ENCODE peak calls at places on chromosomes 2 and 18, in nine cellular contexts. U is transverse colon, B is prostate gland, I is K562, T is spleen, Q is stomach, M is breast epithelium, J is endothelial cell of umbilical vein, O is GM12891. K is an unnamed sample.

GRCh38 chr2:146927080-146927714 is 917.6 kb upstream of the ACVR2A start:
- DNase-seq in B (peak), M (peak), T (no peak), U (peak), O (no peak), Q (peak), I (no peak), J (peak), K (no peak)

GRCh38 chr2:37858197-37858711 is 66.8 kb upstream of the RMDN2 start:
- DNase-seq in I (no peak), J (no peak), M (peak), B (no peak), T (no peak), Q (no peak), O (no peak), U (peak), K (peak)

GRCh38 chr18:30489890-30490643 is 552.5 kb downstream of the DSC3 start:
- DNase-seq in Q (no peak), B (no peak), T (no peak), O (no peak), M (no peak), J (no peak), I (no peak), U (no peak), K (no peak)

GRCh38 chr2:96491860-96492497 is 13.2 kb downstream of the NEURL3 start:
- DNase-seq in T (no peak), J (no peak), U (no peak), M (no peak), Q (no peak), I (no peak), B (no peak), O (no peak), K (no peak)

GRCh38 chr2:47494267-47495130 is 91.5 kb downstream of the MSH2 start:
- DNase-seq in M (no peak), U (no peak), I (no peak), J (no peak), B (no peak), Q (no peak), T (no peak), O (no peak), K (no peak)

GRCh38 chr2:237541242-237541641 is 25.1 kb upstream of the PRLH start:
- DNase-seq in M (no peak), U (no peak), O (no peak), B (no peak), Q (no peak), J (no peak), T (peak), I (no peak), K (no peak)

GRCh38 chr2:45380131-45380836 is 230.8 kb downstream of the SRBD1 start:
- DNase-seq in Q (no peak), U (no peak), T (no peak), J (peak), O (no peak), M (no peak), B (no peak), I (no peak), K (no peak)

GRCh38 chr2:1081411-1082225 is 131.0 kb downstream of the SNTG2 start:
- DNase-seq in O (no peak), M (no peak), U (peak), Q (peak), J (no peak), T (no peak), B (peak), I (no peak), K (no peak)

GRCh38 chr18:44950685-44951195 is 270.1 kb downstream of the SETBP1 start:
- DNase-seq in Q (no peak), O (no peak), I (no peak), T (no peak), M (no peak), B (no peak), U (no peak), J (no peak), K (peak)

GRCh38 chr18:55475916-55476315 is 112.1 kb downstream of the TCF4 start:
- DNase-seq in T (no peak), U (no peak), B (no peak), O (no peak), I (no peak), M (no peak), Q (no peak), J (no peak), K (no peak)

GRCh38 chr2:159133795-159134194 is 152.7 kb downstream of the WDSUB1 start:
- DNase-seq in M (no peak), J (no peak), O (no peak), I (no peak), U (no peak), T (no peak), Q (no peak), B (no peak), K (no peak)

GRCh38 chr2:225056330-225057073 is 14.2 kb upstream of the DOCK10 start:
- DNase-seq in B (no peak), M (no peak), U (no peak), O (no peak), J (peak), T (no peak), Q (no peak), I (no peak), K (no peak)

GRCh38 chr18:79458131-79458838 is 62.6 kb downstream of the NFATC1 start:
- DNase-seq in Q (peak), J (peak), U (peak), B (no peak), M (no peak), I (no peak), T (no peak), O (no peak), K (no peak)

GRCh38 chr2:10162586-10163497 is 40.3 kb downstream of the RRM2 start:
- DNase-seq in B (no peak), I (peak), O (no peak), Q (no peak), T (peak), M (no peak), U (no peak), J (peak), K (no peak)

GRCh38 chr2:23705771-23706612 is 220.9 kb downstream of the ATAD2B start:
- DNase-seq in T (no peak), I (no peak), Q (no peak), O (peak), U (no peak), M (no peak), B (no peak), J (no peak), K (no peak)

GRCh38 chr18:63320690-63321265 is 1.2 kb upstream of the BCL2 start:
- DNase-seq in J (peak), Q (peak), M (peak), O (no peak), I (peak), U (peak), B (peak), T (peak), K (no peak)

GRCh38 chr2:172259835-172260234 is 157.1 kb upstream of the DLX2 start:
- DNase-seq in J (no peak), Q (no peak), M (no peak), B (no peak), U (no peak), O (no peak), I (no peak), T (no peak), K (no peak)

GRCh38 chr2:184463102-184463865 is 135.0 kb upstream of the ZNF804A start:
- DNase-seq in M (no peak), I (no peak), B (no peak), T (no peak), Q (no peak), U (peak), J (no peak), O (no peak), K (no peak)

GRCh38 chr2:236607471-236608307 is 38.1 kb downstream of the ACKR3 start:
- DNase-seq in B (no peak), U (no peak), J (no peak), Q (no peak), M (no peak), T (peak), I (peak), O (no peak), K (no peak)

GRCh38 chr2:84971799-84972790 is 1.1 kb downstream of the KCMF1 start:
- DNase-seq in T (peak), B (peak), J (peak), Q (peak), I (peak), U (peak), M (peak), O (peak), K (no peak)

GRCh38 chr18:3529597-3529996 is 79.6 kb downstream of the TGIF1 start:
- DNase-seq in T (no peak), I (no peak), U (no peak), M (no peak), Q (no peak), O (no peak), J (no peak), B (no peak), K (no peak)

DNA sequence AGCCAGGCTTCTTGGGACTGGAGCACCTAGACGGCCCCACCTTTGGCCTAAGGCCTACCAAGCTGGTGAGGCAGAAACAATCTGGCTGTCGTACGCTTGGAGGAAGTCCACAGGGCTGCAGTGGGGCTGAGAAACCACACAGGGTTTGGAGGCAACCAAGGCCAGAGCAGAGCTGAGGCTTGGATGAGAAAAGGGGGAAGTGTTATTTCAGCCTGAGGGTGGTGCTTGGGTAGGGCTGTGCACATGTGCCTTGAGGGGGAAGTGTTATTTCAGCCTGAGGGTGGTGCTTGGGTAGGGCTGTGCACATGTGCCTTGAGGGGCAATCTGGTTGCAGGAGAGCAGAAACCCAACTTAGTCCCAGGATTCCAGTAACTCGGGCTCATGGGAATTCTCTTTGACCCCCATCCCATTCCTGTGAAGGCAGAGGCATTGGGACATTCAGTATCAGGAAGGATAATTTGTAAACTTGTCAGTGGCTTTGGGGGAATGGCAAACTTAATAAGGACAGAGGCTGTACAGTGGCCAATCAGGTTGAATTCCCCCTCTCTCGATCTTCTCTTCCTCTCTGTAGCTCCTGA is 973 bp upstream of the FBXO41 start:
- DNase-seq in T (peak), O (no peak), M (no peak), Q (no peak), I (no peak), U (peak), B (no peak), J (no peak), K (no peak)
- TF ChIP-seq POLR2A in T (no peak), O (no peak), M (no peak), Q (no peak), I (no peak), U (no peak), B (no peak), J (no peak), K (no peak)

GRCh38 chr2:78427170-78427569 is 598.3 kb upstream of the REG3G start:
- DNase-seq in I (no peak), T (no peak), O (no peak), J (no peak), U (no peak), B (no peak), Q (no peak), M (no peak), K (no peak)
- TF ChIP-seq POLR2AphosphoS5 in I (no peak), T (no peak), O (no peak), J (no peak), U (no peak), B (no peak), Q (no peak), M (no peak), K (no peak)

GRCh38 chr2:15561574-15562344 is 625 bp upstream of the NBAS start:
- DNase-seq in O (no peak), B (peak), I (peak), M (no peak), J (peak), T (no peak), Q (no peak), U (peak), K (no peak)
- TF ChIP-seq POLR2A in O (no peak), B (no peak), I (peak), M (no peak), J (no peak), T (no peak), Q (no peak), U (no peak), K (no peak)

GRCh38 chr18:37487400-37487831 is 78.2 kb downstream of the CELF4 start:
- DNase-seq in Q (no peak), O (no peak), J (peak), I (no peak), U (no peak), B (no peak), T (no peak), M (no peak), K (no peak)
- TF ChIP-seq POLR2AphosphoS5 in Q (no peak), O (no peak), J (no peak), I (no peak), U (no peak), B (no peak), T (peak), M (no peak), K (no peak)

GRCh38 chr18:76496200-76496890 is 1.3 kb upstream of the ZNF516 start:
- DNase-seq in U (peak), M (no peak), J (no peak), T (peak), O (no peak), B (no peak), Q (peak), I (no peak), K (no peak)
- TF ChIP-seq POLR2A in U (no peak), M (no peak), J (no peak), T (no peak), O (peak), B (no peak), Q (no peak), I (no peak), K (peak)

GRCh38 chr2:12980817-12981216 is 264.1 kb downstream of the TRIB2 start:
- DNase-seq in T (no peak), U (no peak), M (no peak), I (no peak), J (peak), B (no peak), O (no peak), Q (no peak), K (no peak)

GRCh38 chr2:12978058-12978835 is 261.5 kb downstream of the TRIB2 start:
- DNase-seq in J (no peak), T (no peak), I (no peak), U (no peak), Q (no peak), M (no peak), O (no peak), B (no peak), K (no peak)

GRCh38 chr2:12982149-12982584 is 265.4 kb downstream of the TRIB2 start:
- DNase-seq in I (no peak), J (peak), T (no peak), O (no peak), U (no peak), Q (no peak), B (no peak), M (no peak), K (no peak)

DNA sequence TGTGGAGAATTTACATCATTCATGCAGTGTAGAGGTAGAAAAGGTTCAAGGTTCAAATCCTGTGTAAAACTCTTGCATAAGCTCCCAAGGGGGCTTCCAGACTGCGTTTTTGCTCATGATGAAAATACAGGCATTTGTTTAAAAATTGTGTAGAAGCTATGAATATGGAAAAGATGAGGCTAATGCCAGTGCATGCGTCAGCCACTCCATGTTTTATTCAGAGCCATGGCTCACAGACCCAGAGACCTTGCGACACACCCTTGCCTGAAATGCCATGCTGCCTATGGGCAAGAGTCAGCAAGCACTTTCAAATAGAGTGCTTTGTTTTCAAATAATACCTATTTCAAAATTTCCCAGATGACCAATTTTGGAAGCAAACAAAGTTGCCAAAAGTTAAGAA is 262.3 kb downstream of the TRIB2 start:
- DNase-seq in B (no peak), J (no peak), U (no peak), O (no peak), Q (no peak), M (peak), T (no peak), I (no peak), K (no peak)
- TF ChIP-seq POLR2AphosphoS5 in B (no peak), J (no peak), U (no peak), O (no peak), Q (no peak), M (no peak), T (no peak), I (no peak), K (no peak)

GRCh38 chr2:181447040-181447439 is 10.1 kb upstream of the ITGA4 start:
- DNase-seq in M (no peak), I (no peak), J (no peak), T (no peak), U (no peak), Q (no peak), O (no peak), B (no peak), K (no peak)
- TF ChIP-seq POLR2A in M (no peak), I (no peak), J (no peak), T (no peak), U (no peak), Q (no peak), O (no peak), B (no peak), K (no peak)

DNA sequence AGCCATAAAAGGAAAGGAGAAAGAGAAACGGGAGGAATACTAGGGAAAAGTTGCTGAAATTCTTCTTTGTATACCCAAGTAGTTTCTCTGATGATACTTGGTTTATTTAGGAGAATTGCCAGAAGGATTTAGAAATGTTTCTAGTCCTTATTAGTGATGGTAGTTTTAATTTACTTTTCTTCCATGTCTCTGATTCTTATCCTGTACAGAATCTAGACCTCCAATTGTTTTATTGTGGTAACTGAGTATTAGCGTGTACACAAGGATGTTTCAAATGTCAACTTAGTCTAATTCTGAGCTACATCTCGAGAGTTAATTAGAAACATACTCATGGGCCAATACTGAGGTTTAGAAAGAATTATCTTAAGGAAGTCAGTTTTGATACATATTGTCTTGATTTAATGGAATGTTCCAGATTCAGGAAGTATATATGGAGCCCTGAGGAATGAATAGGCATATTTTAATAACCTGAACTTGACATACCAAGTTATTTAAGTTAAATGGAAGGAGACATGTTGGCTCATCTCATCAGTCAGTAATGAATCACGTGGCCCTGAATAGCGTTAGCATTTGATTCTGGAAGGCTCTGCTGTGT is 219.6 kb downstream of the LTBP1 start:
- DNase-seq in U (no peak), Q (no peak), O (no peak), T (no peak), J (peak), I (no peak), M (no peak), B (no peak), K (no peak)
- TF ChIP-seq POLR2AphosphoS5 in U (no peak), Q (no peak), O (no peak), T (no peak), J (no peak), I (no peak), M (no peak), B (no peak), K (no peak)

GRCh38 chr18:35378206-35378795 is 1.2 kb upstream of the ZNF396 start:
- DNase-seq in O (no peak), B (no peak), T (no peak), J (no peak), Q (no peak), I (no peak), U (no peak), M (no peak), K (no peak)

GRCh38 chr18:35379421-35379820 is 2.3 kb upstream of the ZNF396 start:
- DNase-seq in B (no peak), J (no peak), O (no peak), Q (no peak), T (no peak), U (no peak), I (no peak), M (no peak), K (no peak)

GRCh38 chr18:35371412-35372195 is 5.5 kb downstream of the ZNF396 start:
- DNase-seq in U (no peak), J (no peak), I (no peak), B (no peak), O (no peak), T (no peak), M (no peak), Q (no peak), K (no peak)

GRCh38 chr18:35376393-35376741 is 770 bp downstream of the ZNF396 start:
- DNase-seq in B (no peak), U (peak), I (peak), O (peak), M (peak), T (peak), J (no peak), Q (peak), K (no peak)

GRCh38 chr18:35376742-35377695 is at the start of gene ZNF396:
- DNase-seq in J (peak), T (peak), B (peak), O (peak), U (peak), I (peak), M (peak), Q (peak), K (no peak)
- TF ChIP-seq POLR2A in J (no peak), T (no peak), B (no peak), O (no peak), U (peak), I (peak), M (no peak), Q (no peak), K (no peak)

DNA sequence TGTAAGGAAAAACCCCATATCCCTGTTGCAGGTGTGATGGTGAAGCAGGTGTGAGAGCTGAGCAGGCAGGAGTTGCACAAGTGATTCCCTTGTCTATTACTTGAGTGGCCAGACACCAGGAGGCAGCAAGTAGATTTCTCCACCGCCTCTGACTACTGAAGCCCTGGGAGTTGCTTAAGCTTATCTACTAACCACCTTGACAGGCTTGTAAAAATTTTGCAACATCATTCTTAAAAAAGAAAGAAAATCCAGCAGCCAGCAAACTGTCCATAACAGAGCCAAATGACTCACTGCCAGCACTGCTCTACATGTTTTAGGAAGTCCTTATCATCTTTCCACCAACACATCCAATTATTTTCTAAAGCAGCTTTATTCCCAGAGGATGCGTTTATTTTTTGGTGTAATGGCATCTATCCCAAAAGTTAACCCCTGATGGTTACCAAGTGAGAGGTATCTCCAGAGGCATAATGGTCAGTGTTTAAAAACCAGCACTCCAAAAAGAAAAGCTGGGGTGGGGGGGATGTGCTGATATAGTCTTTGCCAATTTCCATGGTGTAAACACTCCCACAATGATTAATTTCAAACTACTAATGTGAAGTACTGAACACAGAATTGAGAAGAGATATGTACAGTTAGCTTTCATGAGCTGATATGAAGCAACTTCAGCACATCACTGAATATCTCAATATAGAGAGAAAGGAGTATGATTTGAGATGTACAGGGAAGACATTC is 16.3 kb upstream of the GPR39 start:
- DNase-seq in T (no peak), B (no peak), I (peak), J (no peak), Q (no peak), O (no peak), U (no peak), M (no peak), K (peak)
- TF ChIP-seq POLR2AphosphoS5 in T (no peak), B (no peak), I (no peak), J (no peak), Q (no peak), O (no peak), U (no peak), M (no peak), K (no peak)